ENCODE peak calls at places on chromosomes 11 and 22, in six cellular contexts. F, C, P, L, Z and X are unnamed samples.

GRCh38 chr11:115334932-115335788 is 169.1 kb downstream of the CADM1 start:
- DNase-seq in C (peak; percentile 52), Z (no peak), P (peak; percentile 34), F (peak; percentile 41), L (peak; percentile 49), X (peak; percentile 38)

GRCh38 chr22:48883211-48883960 is 944.3 kb downstream of the BRD1 start:
- DNase-seq in F (no peak), Z (no peak), P (no peak), L (no peak), C (no peak), X (no peak)

GRCh38 chr11:75508051-75508561 is 17.6 kb downstream of the GDPD5 start:
- DNase-seq in P (no peak), C (no peak), L (no peak), F (no peak), Z (no peak), X (peak; percentile 50)

GRCh38 chr11:134030853-134031252 is 38.0 kb upstream of the JAM3 start:
- DNase-seq in Z (no peak), C (no peak), L (no peak), F (no peak), P (peak; percentile 35), X (no peak)

GRCh38 chr11:85685820-85686459 is at the start of gene CCDC89:
- DNase-seq in L (peak; percentile 98), P (peak; percentile 37), Z (peak; percentile 41), C (peak; percentile 99), F (no peak), X (peak; percentile 6)

GRCh38 chr22:36963302-36963701 is 49.9 kb downstream of the CSF2RB start:
- DNase-seq in P (no peak), L (no peak), F (no peak), C (no peak), Z (no peak), X (no peak)

GRCh38 chr11:106694501-106694900 is 323.8 kb downstream of the GUCY1A2 start:
- DNase-seq in F (no peak), Z (no peak), L (no peak), P (no peak), C (no peak), X (no peak)

GRCh38 chr11:77175021-77175842 is 47.2 kb downstream of the MYO7A start:
- DNase-seq in F (no peak), P (no peak), Z (no peak), C (no peak), L (no peak), X (no peak)

GRCh38 chr22:45094081-45094720 is 69.5 kb upstream of the NUP50 start:
- DNase-seq in P (no peak), L (no peak), C (no peak), Z (no peak), F (no peak), X (no peak)

GRCh38 chr22:19068784-19069271 is 53.4 kb downstream of the DGCR2 start:
- DNase-seq in Z (no peak), C (no peak), F (no peak), P (no peak), L (no peak), X (no peak)

GRCh38 chr22:44340271-44341239 is 27.8 kb upstream of the SHISAL1 start:
- DNase-seq in C (no peak), P (no peak), L (no peak), Z (no peak), F (no peak), X (no peak)

GRCh38 chr11:58616594-58616993 is 5.9 kb upstream of the CNTF start:
- DNase-seq in P (no peak), L (peak; percentile 89), F (peak; percentile 30), Z (peak; percentile 44), C (peak; percentile 95), X (no peak)

GRCh38 chr11:75538150-75538942 is 12.6 kb upstream of the GDPD5 start:
- DNase-seq in C (no peak), L (no peak), Z (no peak), P (no peak), F (no peak), X (no peak)

GRCh38 chr11:826836-827145 is 928 bp upstream of the CRACR2B start:
- DNase-seq in L (no peak), F (no peak), Z (no peak), C (no peak), P (no peak), X (peak; percentile 46)
- H3K4me3 ChIP-seq in L (no peak overlapping the region), F (peak overlapping the region; percentile 2), Z (peak overlapping the region; percentile 69), C (no peak overlapping the region), P (peak overlapping the region; percentile 27), X (peak overlapping the region; percentile 75)

GRCh38 chr11:113274708-113275582 is 39.4 kb upstream of the TTC12 start:
- DNase-seq in C (no peak), L (peak; percentile 9), F (no peak), P (peak; percentile 28), Z (no peak), X (no peak)
- TF ChIP-seq CTCF in C (no peak), L (peak; percentile 11), F (no peak), P (peak; percentile 21), Z (no peak), X (no peak)

DNA sequence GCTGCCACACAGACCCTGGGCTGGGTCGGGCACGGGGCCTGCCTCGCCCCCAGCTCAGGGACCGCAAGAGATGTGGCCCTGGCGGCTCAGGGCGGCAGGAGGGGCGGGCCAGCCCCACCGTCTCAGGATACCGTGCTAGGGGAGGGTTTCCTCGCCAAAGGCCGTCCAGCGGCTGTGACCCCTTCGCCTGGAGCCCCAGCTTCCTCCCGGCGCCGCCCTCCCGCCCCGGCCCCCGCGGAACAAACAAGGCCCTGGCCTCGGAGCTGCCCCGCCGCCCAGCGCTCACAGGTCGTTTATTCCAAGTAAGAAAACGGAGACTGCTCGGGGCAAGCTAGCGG is 543 bp upstream of the AP2A2 start:
- DNase-seq in F (no peak), Z (peak; percentile 63), P (no peak), C (no peak), L (no peak), X (no peak)
- H3K4me3 ChIP-seq in F (no peak overlapping the region), Z (peak overlapping the region; percentile 67), P (peak overlapping the region; percentile 99), C (peak overlapping the region; percentile 45), L (peak overlapping the region; percentile 36), X (peak overlapping the region; percentile 54)

GRCh38 chr22:23179381-23180294 is 671 bp upstream of the BCR start:
- DNase-seq in F (peak; percentile 50), Z (peak; percentile 53), P (no peak), C (no peak), L (no peak), X (peak; percentile 18)

GRCh38 chr22:23181763-23182288 is 1.5 kb downstream of the BCR start:
- DNase-seq in P (no peak), Z (no peak), F (peak; percentile 10), C (no peak), L (no peak), X (no peak)

GRCh38 chr22:23180893-23181762 is 819 bp downstream of the BCR start:
- DNase-seq in P (peak; percentile 30), F (peak; percentile 28), Z (peak; percentile 51), L (no peak), C (no peak), X (peak; percentile 54)

GRCh38 chr22:23178512-23179254 is 1.6 kb upstream of the BCR start:
- DNase-seq in Z (peak; percentile 72), P (peak; percentile 82), C (peak; percentile 38), F (peak; percentile 70), L (peak; percentile 70), X (peak; percentile 66)

DNA sequence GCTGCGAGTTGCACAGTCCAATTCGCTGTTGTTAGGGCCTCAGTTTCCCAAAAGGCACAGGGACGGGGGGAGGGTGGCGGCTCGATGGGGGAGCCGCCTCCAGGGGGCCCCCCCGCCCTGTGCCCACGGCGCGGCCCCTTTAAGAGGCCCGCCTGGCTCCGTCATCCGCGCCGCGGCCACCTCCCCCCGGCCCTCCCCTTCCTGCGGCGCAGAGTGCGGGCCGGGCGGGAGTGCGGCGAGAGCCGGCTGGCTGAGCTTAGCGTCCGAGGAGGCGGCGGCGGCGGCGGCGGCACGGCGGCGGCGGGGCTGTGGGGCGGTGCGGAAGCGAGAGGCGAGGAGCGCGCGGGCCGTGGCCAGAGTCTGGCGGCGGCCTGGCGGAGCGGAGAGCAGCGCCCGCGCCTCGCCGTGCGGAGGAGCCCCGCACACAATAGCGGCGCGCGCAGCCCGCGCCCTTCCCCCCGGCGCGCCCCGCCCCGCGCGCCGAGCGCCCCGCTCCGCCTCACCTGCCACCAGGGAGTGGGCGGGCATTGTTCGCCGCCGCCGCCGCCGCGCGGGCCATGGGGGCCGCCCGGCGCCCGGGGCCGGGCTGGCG is at the start of gene BCR:
- DNase-seq in L (peak; percentile 71), C (peak; percentile 65), F (peak; percentile 69), P (peak; percentile 86), Z (peak; percentile 82), X (peak; percentile 77)
- TF ChIP-seq CTCF in L (no peak), C (no peak), F (peak; percentile 26), P (no peak), Z (no peak), X (no peak)

DNA sequence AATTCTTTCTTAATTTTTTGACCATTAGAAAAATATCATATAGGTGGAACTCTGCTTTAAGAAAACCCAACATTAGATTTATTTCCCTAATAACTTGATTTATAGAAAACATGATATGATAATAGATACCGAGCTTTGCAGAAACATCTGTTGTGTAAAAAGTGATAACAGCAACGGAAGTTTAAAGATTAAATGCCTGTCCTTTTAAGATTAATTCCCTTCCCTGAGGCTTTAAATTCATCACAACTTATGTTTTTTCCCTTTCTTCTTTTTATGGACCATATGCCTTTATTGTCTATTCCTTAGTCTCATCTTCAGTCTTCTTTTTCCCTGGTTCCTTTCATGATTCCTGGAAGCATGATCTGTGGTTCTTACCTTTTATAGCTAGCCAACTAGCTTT is 1.9 kb downstream of the USP47 start:
- DNase-seq in P (no peak), L (no peak), C (no peak), F (peak; percentile 17), Z (no peak), X (no peak)
- H3K4me3 ChIP-seq in P (peak overlapping the region; percentile 55), L (peak overlapping the region; percentile 71), C (peak overlapping the region; percentile 98), F (peak overlapping the region; percentile 86), Z (peak overlapping the region; percentile 76), X (peak overlapping the region; percentile 75)

DNA sequence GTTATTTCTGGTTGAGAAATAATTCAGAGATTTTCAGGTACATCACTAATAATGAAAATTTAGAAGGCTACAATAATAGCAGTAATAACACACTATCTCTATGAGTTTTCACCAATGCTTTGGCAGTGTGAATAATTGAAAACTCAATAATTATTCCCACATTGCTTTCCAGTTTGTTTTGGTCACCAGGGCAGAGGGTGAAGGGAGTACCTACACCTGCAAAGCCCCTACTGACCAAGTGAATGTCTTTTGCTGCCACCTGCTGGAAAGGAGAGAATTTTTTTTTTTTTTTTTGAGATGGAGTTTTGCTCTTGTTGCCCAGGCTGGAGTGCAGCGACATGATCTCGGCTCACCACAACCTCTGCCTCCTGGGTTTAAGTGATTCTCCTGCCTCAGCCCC is 3.2 kb downstream of the NELL1 start:
- DNase-seq in Z (no peak), L (peak; percentile 10), P (peak; percentile 36), C (no peak), F (peak; percentile 4), X (peak; percentile 16)
- TF ChIP-seq CTCF in Z (no peak), L (peak; percentile 34), P (peak; percentile 40), C (peak; percentile 9), F (peak; percentile 9), X (peak; percentile 34)